ENCODE peak calls at places on chromosomes 13 and 19, in six cellular contexts. One of them, this sample, is unnamed.

GRCh38 chr13:45521292-45521691 is 56.6 kb downstream of the COG3 start:
- DNase-seq in heart right ventricle: no peak
- DNase-seq in cardiac muscle cell: peak
- DNase-seq in mammary epithelial cell: peak
- DNase-seq in transverse colon: no peak
- DNase-seq in suprapubic skin: no peak
- DNase-seq in this sample: no peak

GRCh38 chr19:12453495-12453894 is 12.7 kb upstream of the ZNF443 start:
- DNase-seq in heart right ventricle: no peak
- DNase-seq in cardiac muscle cell: no peak
- DNase-seq in mammary epithelial cell: peak
- DNase-seq in transverse colon: peak
- DNase-seq in suprapubic skin: no peak
- DNase-seq in this sample: no peak

GRCh38 chr13:44397766-44398223 is 24.2 kb downstream of the SERP2 start:
- DNase-seq in heart right ventricle: no peak
- DNase-seq in cardiac muscle cell: peak
- DNase-seq in mammary epithelial cell: no peak
- DNase-seq in transverse colon: no peak
- DNase-seq in suprapubic skin: no peak
- DNase-seq in this sample: no peak

GRCh38 chr13:28540612-28541011 is 45.7 kb upstream of the FLT1 start:
- DNase-seq in heart right ventricle: no peak
- DNase-seq in cardiac muscle cell: peak
- DNase-seq in mammary epithelial cell: peak
- DNase-seq in transverse colon: no peak
- DNase-seq in suprapubic skin: no peak
- DNase-seq in this sample: no peak

GRCh38 chr19:47729799-47730520 is 15.4 kb upstream of the NOP53 start:
- DNase-seq in heart right ventricle: peak
- DNase-seq in cardiac muscle cell: peak
- DNase-seq in mammary epithelial cell: peak
- DNase-seq in transverse colon: peak
- DNase-seq in suprapubic skin: peak
- DNase-seq in this sample: peak

GRCh38 chr13:105599477-105600037 is 935.9 kb downstream of the EFNB2 start:
- DNase-seq in heart right ventricle: no peak
- DNase-seq in cardiac muscle cell: no peak
- DNase-seq in mammary epithelial cell: no peak
- DNase-seq in transverse colon: no peak
- DNase-seq in suprapubic skin: no peak
- DNase-seq in this sample: no peak

GRCh38 chr19:39544920-39545319 is 5.0 kb upstream of the EID2 start:
- DNase-seq in heart right ventricle: no peak
- DNase-seq in cardiac muscle cell: no peak
- DNase-seq in mammary epithelial cell: no peak
- DNase-seq in transverse colon: no peak
- DNase-seq in suprapubic skin: no peak
- DNase-seq in this sample: no peak

GRCh38 chr13:42064259-42064658 is 15.8 kb downstream of the DGKH start:
- DNase-seq in heart right ventricle: no peak
- DNase-seq in cardiac muscle cell: peak
- DNase-seq in mammary epithelial cell: peak
- DNase-seq in transverse colon: no peak
- DNase-seq in suprapubic skin: no peak
- DNase-seq in this sample: peak

GRCh38 chr13:113155982-113156655 is 2.3 kb upstream of the PROZ start:
- DNase-seq in heart right ventricle: no peak
- DNase-seq in cardiac muscle cell: no peak
- DNase-seq in mammary epithelial cell: no peak
- DNase-seq in transverse colon: no peak
- DNase-seq in suprapubic skin: no peak
- DNase-seq in this sample: no peak

GRCh38 chr19:46984077-46985010 is 35.3 kb upstream of the NPAS1 start:
- DNase-seq in heart right ventricle: peak
- DNase-seq in cardiac muscle cell: peak
- DNase-seq in mammary epithelial cell: no peak
- DNase-seq in transverse colon: no peak
- DNase-seq in suprapubic skin: no peak
- DNase-seq in this sample: peak

GRCh38 chr19:40512473-40513344 is 45.9 kb downstream of the SPTBN4 start:
- DNase-seq in heart right ventricle: no peak
- DNase-seq in cardiac muscle cell: peak
- DNase-seq in mammary epithelial cell: peak
- DNase-seq in transverse colon: no peak
- DNase-seq in suprapubic skin: no peak
- DNase-seq in this sample: no peak

GRCh38 chr13:91647361-91647970 is 249.0 kb downstream of the GPC5 start:
- DNase-seq in heart right ventricle: peak
- DNase-seq in cardiac muscle cell: peak
- DNase-seq in mammary epithelial cell: no peak
- DNase-seq in transverse colon: peak
- DNase-seq in suprapubic skin: no peak
- DNase-seq in this sample: no peak

GRCh38 chr19:18468517-18468916 is 30.6 kb upstream of the ISYNA1 start:
- DNase-seq in heart right ventricle: no peak
- DNase-seq in cardiac muscle cell: no peak
- DNase-seq in mammary epithelial cell: no peak
- DNase-seq in transverse colon: no peak
- DNase-seq in suprapubic skin: no peak
- DNase-seq in this sample: peak

GRCh38 chr19:49447485-49448431 is 3.9 kb downstream of the PIH1D1 start:
- DNase-seq in heart right ventricle: peak
- DNase-seq in cardiac muscle cell: peak
- DNase-seq in mammary epithelial cell: no peak
- DNase-seq in transverse colon: no peak
- DNase-seq in suprapubic skin: no peak
- DNase-seq in this sample: peak

GRCh38 chr13:24982333-24982999 is 113.5 kb upstream of the PABPC3 start:
- DNase-seq in heart right ventricle: peak
- DNase-seq in cardiac muscle cell: no peak
- DNase-seq in mammary epithelial cell: no peak
- DNase-seq in transverse colon: peak
- DNase-seq in suprapubic skin: no peak
- DNase-seq in this sample: no peak

GRCh38 chr19:38692458-38693379 is 45.3 kb downstream of the ACTN4 start:
- DNase-seq in heart right ventricle: no peak
- DNase-seq in cardiac muscle cell: no peak
- DNase-seq in mammary epithelial cell: no peak
- DNase-seq in transverse colon: no peak
- DNase-seq in suprapubic skin: peak
- DNase-seq in this sample: no peak

GRCh38 chr13:23960566-23961156 is 63.4 kb upstream of the C1QTNF9B start:
- DNase-seq in heart right ventricle: no peak
- DNase-seq in cardiac muscle cell: peak
- DNase-seq in mammary epithelial cell: peak
- DNase-seq in transverse colon: no peak
- DNase-seq in suprapubic skin: no peak
- DNase-seq in this sample: no peak

GRCh38 chr13:24875566-24875965 is 111.6 kb downstream of the RNF17 start:
- DNase-seq in heart right ventricle: no peak
- DNase-seq in cardiac muscle cell: no peak
- DNase-seq in mammary epithelial cell: no peak
- DNase-seq in transverse colon: no peak
- DNase-seq in suprapubic skin: no peak
- DNase-seq in this sample: no peak

GRCh38 chr13:89393758-89394157 is 1722.6 kb downstream of the SLITRK5 start:
- DNase-seq in heart right ventricle: no peak
- DNase-seq in cardiac muscle cell: no peak
- DNase-seq in mammary epithelial cell: no peak
- DNase-seq in transverse colon: no peak
- DNase-seq in suprapubic skin: no peak
- DNase-seq in this sample: no peak

GRCh38 chr19:36771275-36772231 is 1.1 kb downstream of the ZNF850 start:
- DNase-seq in heart right ventricle: peak
- DNase-seq in cardiac muscle cell: peak
- DNase-seq in mammary epithelial cell: peak
- DNase-seq in transverse colon: peak
- DNase-seq in suprapubic skin: peak
- DNase-seq in this sample: peak

GRCh38 chr13:62973804-62974203 is 1558.2 kb upstream of the PCDH20 start:
- DNase-seq in heart right ventricle: no peak
- DNase-seq in cardiac muscle cell: no peak
- DNase-seq in mammary epithelial cell: no peak
- DNase-seq in transverse colon: no peak
- DNase-seq in suprapubic skin: no peak
- DNase-seq in this sample: no peak

GRCh38 chr13:52454459-52454824 is 836 bp upstream of the CKAP2 start:
- DNase-seq in heart right ventricle: no peak
- DNase-seq in cardiac muscle cell: no peak
- DNase-seq in mammary epithelial cell: peak
- DNase-seq in transverse colon: peak
- DNase-seq in suprapubic skin: no peak
- DNase-seq in this sample: no peak

GRCh38 chr19:48350856-48351255 is 12.9 kb downstream of the TMEM143 start:
- DNase-seq in heart right ventricle: no peak
- DNase-seq in cardiac muscle cell: no peak
- DNase-seq in mammary epithelial cell: no peak
- DNase-seq in transverse colon: no peak
- DNase-seq in suprapubic skin: no peak
- DNase-seq in this sample: no peak

DNA sequence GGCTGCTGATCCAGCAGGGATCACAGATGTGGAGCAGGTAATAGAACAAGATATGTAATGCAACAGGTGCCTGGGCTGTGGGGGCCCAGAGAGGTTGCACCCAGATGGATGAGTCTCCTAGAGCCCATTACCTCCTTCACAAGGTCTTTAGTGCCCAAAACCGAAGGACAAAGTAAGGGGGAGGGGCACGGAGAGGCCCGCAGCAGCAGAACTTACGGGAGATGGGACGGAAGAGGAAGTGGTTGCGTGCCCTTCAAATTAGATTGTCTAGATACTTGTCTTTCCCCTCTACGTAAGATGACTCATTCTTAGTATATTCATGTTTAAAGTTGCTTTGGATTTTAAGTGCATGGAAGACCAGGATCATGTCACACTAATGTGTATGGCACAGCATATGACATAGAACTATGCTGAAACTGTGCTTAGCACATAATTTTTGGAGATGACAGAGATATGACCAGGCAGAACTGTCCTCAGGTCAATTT is 5.7 kb upstream of the MRPS31 start:
- DNase-seq in heart right ventricle: no peak
- DNase-seq in cardiac muscle cell: peak
- DNase-seq in mammary epithelial cell: peak
- DNase-seq in transverse colon: peak
- DNase-seq in suprapubic skin: no peak
- DNase-seq in this sample: no peak
- H3K27ac ChIP-seq in heart right ventricle: peak
- H3K27ac ChIP-seq in cardiac muscle cell: no peak
- H3K27ac ChIP-seq in mammary epithelial cell: no peak
- H3K27ac ChIP-seq in transverse colon: peak
- H3K27ac ChIP-seq in suprapubic skin: no peak
- H3K27ac ChIP-seq in this sample: no peak

GRCh38 chr19:55275851-55276719 is 3.8 kb downstream of the HSPBP1 start:
- DNase-seq in heart right ventricle: no peak
- DNase-seq in cardiac muscle cell: no peak
- DNase-seq in mammary epithelial cell: no peak
- DNase-seq in transverse colon: no peak
- DNase-seq in suprapubic skin: no peak
- DNase-seq in this sample: no peak

GRCh38 chr19:55273978-55274707 is 5.8 kb downstream of the HSPBP1 start:
- DNase-seq in heart right ventricle: no peak
- DNase-seq in cardiac muscle cell: no peak
- DNase-seq in mammary epithelial cell: no peak
- DNase-seq in transverse colon: no peak
- DNase-seq in suprapubic skin: no peak
- DNase-seq in this sample: no peak

GRCh38 chr19:55269299-55269698 is 10.5 kb upstream of the PPP6R1 start:
- DNase-seq in heart right ventricle: no peak
- DNase-seq in cardiac muscle cell: no peak
- DNase-seq in mammary epithelial cell: no peak
- DNase-seq in transverse colon: no peak
- DNase-seq in suprapubic skin: no peak
- DNase-seq in this sample: no peak

GRCh38 chr19:55270172-55270942 is 9.6 kb downstream of the HSPBP1 start:
- DNase-seq in heart right ventricle: no peak
- DNase-seq in cardiac muscle cell: no peak
- DNase-seq in mammary epithelial cell: no peak
- DNase-seq in transverse colon: no peak
- DNase-seq in suprapubic skin: no peak
- DNase-seq in this sample: no peak

DNA sequence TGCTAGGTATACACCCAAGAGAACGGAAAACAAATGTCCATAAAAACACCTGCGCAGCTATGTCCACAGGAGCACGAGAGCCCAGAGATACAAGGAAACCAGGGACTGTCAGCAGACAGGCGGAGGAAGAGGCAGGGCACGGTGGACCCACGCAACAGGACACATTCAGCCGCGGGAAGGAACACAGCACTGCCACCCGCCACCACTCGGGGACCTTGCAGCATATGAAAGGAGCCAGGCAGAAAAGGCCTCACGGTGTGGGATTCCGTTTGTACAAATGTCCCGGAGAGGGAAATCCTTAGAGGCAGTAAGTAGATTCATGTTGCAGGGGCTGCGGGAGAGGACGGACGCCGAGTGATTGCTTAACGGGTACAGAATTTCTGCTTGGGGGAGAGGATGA is 7.8 kb downstream of the HSPBP1 start:
- DNase-seq in heart right ventricle: no peak
- DNase-seq in cardiac muscle cell: no peak
- DNase-seq in mammary epithelial cell: no peak
- DNase-seq in transverse colon: no peak
- DNase-seq in suprapubic skin: no peak
- DNase-seq in this sample: no peak
- TF ChIP-seq CTCF in heart right ventricle: no peak
- TF ChIP-seq CTCF in cardiac muscle cell: no peak
- TF ChIP-seq CTCF in mammary epithelial cell: no peak
- TF ChIP-seq CTCF in transverse colon: no peak
- TF ChIP-seq CTCF in suprapubic skin: no peak
- TF ChIP-seq CTCF in this sample: no peak

GRCh38 chr19:17170538-17171297 is 44.4 kb upstream of the USE1 start:
- DNase-seq in heart right ventricle: no peak
- DNase-seq in cardiac muscle cell: no peak
- DNase-seq in mammary epithelial cell: no peak
- DNase-seq in transverse colon: no peak
- DNase-seq in suprapubic skin: no peak
- DNase-seq in this sample: no peak
- H3K27ac ChIP-seq in heart right ventricle: no peak
- H3K27ac ChIP-seq in cardiac muscle cell: no peak
- H3K27ac ChIP-seq in mammary epithelial cell: no peak
- H3K27ac ChIP-seq in transverse colon: no peak
- H3K27ac ChIP-seq in suprapubic skin: no peak
- H3K27ac ChIP-seq in this sample: no peak

GRCh38 chr19:2782357-2782935 is 627 bp downstream of the SGTA start:
- DNase-seq in heart right ventricle: no peak
- DNase-seq in cardiac muscle cell: peak
- DNase-seq in mammary epithelial cell: peak
- DNase-seq in transverse colon: peak
- DNase-seq in suprapubic skin: no peak
- DNase-seq in this sample: no peak
- TF ChIP-seq CTCF in heart right ventricle: no peak
- TF ChIP-seq CTCF in cardiac muscle cell: no peak
- TF ChIP-seq CTCF in mammary epithelial cell: no peak
- TF ChIP-seq CTCF in transverse colon: no peak
- TF ChIP-seq CTCF in suprapubic skin: no peak
- TF ChIP-seq CTCF in this sample: no peak

DNA sequence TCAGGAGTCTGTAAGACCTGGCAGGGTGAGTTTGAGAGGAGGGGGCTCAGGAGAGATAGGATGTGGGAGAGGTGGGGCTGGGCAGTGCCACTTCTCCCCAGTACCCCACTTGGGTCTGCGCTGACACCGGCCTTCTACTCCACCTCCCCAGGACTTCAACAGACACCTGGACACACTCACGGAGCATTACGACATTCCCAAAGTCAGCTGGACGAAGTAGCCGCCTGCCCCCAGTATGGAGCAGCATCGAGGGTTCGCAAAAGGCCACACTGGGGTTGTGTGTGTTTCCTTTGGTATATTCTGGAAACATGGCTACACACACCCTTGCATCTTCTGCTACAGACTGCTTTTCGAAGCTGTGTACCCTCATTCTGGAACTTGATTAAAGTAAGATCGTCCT is 5.5 kb downstream of the FAM32A start:
- DNase-seq in heart right ventricle: no peak
- DNase-seq in cardiac muscle cell: no peak
- DNase-seq in mammary epithelial cell: no peak
- DNase-seq in transverse colon: no peak
- DNase-seq in suprapubic skin: no peak
- DNase-seq in this sample: no peak
- H3K27ac ChIP-seq in heart right ventricle: no peak
- H3K27ac ChIP-seq in cardiac muscle cell: no peak
- H3K27ac ChIP-seq in mammary epithelial cell: no peak
- H3K27ac ChIP-seq in transverse colon: no peak
- H3K27ac ChIP-seq in suprapubic skin: no peak
- H3K27ac ChIP-seq in this sample: peak